ENCODE peak calls at places on chromosomes 13 and 19, in five cellular contexts. R, B, E, N and Z are unnamed samples. For H3K9me3, the result is how much of the 10 kb centered on the place peaks cover.

GRCh38 chr19:10936661-10937084 is 8.1 kb downstream of the TIMM29 start:
- DNase-seq in R (no peak), B (peak), E (no peak), N (peak), Z (peak)

GRCh38 chr19:54248016-54248601 is 5.5 kb upstream of the LILRA6 start:
- DNase-seq in R (no peak), B (peak), E (no peak), N (no peak), Z (no peak)

GRCh38 chr19:3146677-3147100 is 10.9 kb downstream of the GNA15 start:
- DNase-seq in R (no peak), B (no peak), E (peak), N (no peak), Z (no peak)

GRCh38 chr13:42393573-42394360 is 121.8 kb downstream of the AKAP11 start:
- DNase-seq in R (no peak), B (no peak), E (no peak), N (no peak), Z (no peak)

GRCh38 chr19:4748185-4748584 is 24.5 kb upstream of the DPP9 start:
- DNase-seq in R (no peak), B (no peak), E (no peak), N (no peak), Z (no peak)

GRCh38 chr13:41610426-41610825 is 153.1 kb downstream of the RGCC start:
- DNase-seq in R (no peak), B (peak), E (no peak), N (no peak), Z (no peak)

GRCh38 chr19:47445937-47446402 is 25.7 kb downstream of the SLC8A2 start:
- DNase-seq in R (peak), B (peak), E (peak), N (peak), Z (no peak)

GRCh38 chr19:12786950-12787349 is 4.3 kb upstream of the JUNB start:
- DNase-seq in R (peak), B (no peak), E (no peak), N (no peak), Z (no peak)

GRCh38 chr13:46179576-46180368 is 2.2 kb downstream of the LCP1 start:
- DNase-seq in R (peak), B (no peak), E (no peak), N (no peak), Z (peak)

GRCh38 chr13:109840201-109840892 is 54.0 kb upstream of the IRS2 start:
- DNase-seq in R (no peak), B (peak), E (no peak), N (no peak), Z (no peak)

GRCh38 chr13:65836066-65836465 is 1394.1 kb downstream of the PCDH9 start:
- DNase-seq in R (no peak), B (peak), E (no peak), N (no peak), Z (no peak)

GRCh38 chr19:47994209-47994802 is at the start of gene ELSPBP1:
- DNase-seq in R (no peak), B (no peak), E (no peak), N (no peak), Z (no peak)

GRCh38 chr19:40594657-40595077 is 6.5 kb upstream of the LTBP4 start:
- DNase-seq in R (no peak), B (no peak), E (no peak), N (no peak), Z (no peak)

GRCh38 chr19:2478756-2479555 is 3.0 kb downstream of the GADD45B start:
- DNase-seq in R (peak), B (peak), E (peak), N (peak), Z (peak)

GRCh38 chr13:34411881-34412280 is 530.2 kb upstream of the NBEA start:
- DNase-seq in R (no peak), B (no peak), E (no peak), N (no peak), Z (no peak)

GRCh38 chr19:44476559-44477408 is 23.5 kb downstream of the ZNF180 start:
- DNase-seq in R (no peak), B (peak), E (no peak), N (no peak), Z (no peak)

GRCh38 chr13:73169971-73170370 is 111.2 kb downstream of the KLF5 start:
- DNase-seq in R (no peak), B (no peak), E (no peak), N (no peak), Z (no peak)

GRCh38 chr19:10503002-10503789 is at the start of gene KEAP1:
- DNase-seq in R (peak), B (peak), E (peak), N (no peak), Z (peak)

GRCh38 chr19:4386038-4386782 is 14.1 kb downstream of the SH3GL1 start:
- DNase-seq in R (no peak), B (no peak), E (no peak), N (no peak), Z (no peak)

GRCh38 chr19:2962018-2962670 is 15.2 kb upstream of the TLE6 start:
- DNase-seq in R (no peak), B (peak), E (no peak), N (peak), Z (peak)

GRCh38 chr19:42175952-42176648 is 41.4 kb downstream of the DEDD2 start:
- DNase-seq in R (no peak), B (peak), E (peak), N (no peak), Z (no peak)

GRCh38 chr13:79382545-79383275 is 23.3 kb downstream of the RBM26 start:
- DNase-seq in R (no peak), B (no peak), E (no peak), N (no peak), Z (no peak)

GRCh38 chr13:113962975-113963374 is 10.9 kb downstream of the C13orf46 start:
- DNase-seq in R (peak), B (no peak), E (peak), N (no peak), Z (no peak)

GRCh38 chr19:18109731-18110671 is 12.4 kb downstream of the MAST3 start:
- DNase-seq in R (peak), B (no peak), E (peak), N (no peak), Z (peak)

GRCh38 chr13:108120332-108120731 is 95.0 kb downstream of the LIG4 start:
- DNase-seq in R (no peak), B (no peak), E (no peak), N (no peak), Z (no peak)

GRCh38 chr19:1460033-1460995 is 10.4 kb downstream of the APC2 start:
- DNase-seq in R (peak), B (no peak), E (no peak), N (no peak), Z (no peak)

GRCh38 chr19:44611812-44612295 is 1.5 kb upstream of the IGSF23 start:
- DNase-seq in R (no peak), B (no peak), E (no peak), N (no peak), Z (peak)

GRCh38 chr13:26839682-26840081 is 79.1 kb upstream of the GPR12 start:
- DNase-seq in R (no peak), B (no peak), E (no peak), N (no peak), Z (no peak)

GRCh38 chr19:58003153-58003828 is 671 bp upstream of the ZNF606 start:
- DNase-seq in R (no peak), B (no peak), E (no peak), N (no peak), Z (no peak)
- H3K9me3 ChIP-seq in R (under half), B (under half), E (under half), N (under half), Z (under half)

GRCh38 chr13:55577847-55578210 is 1562.9 kb upstream of the PRR20A start:
- DNase-seq in R (no peak), B (no peak), E (no peak), N (no peak), Z (no peak)
- H3K4me3 ChIP-seq in R (no peak), B (no peak), E (no peak), N (no peak), Z (no peak)

DNA sequence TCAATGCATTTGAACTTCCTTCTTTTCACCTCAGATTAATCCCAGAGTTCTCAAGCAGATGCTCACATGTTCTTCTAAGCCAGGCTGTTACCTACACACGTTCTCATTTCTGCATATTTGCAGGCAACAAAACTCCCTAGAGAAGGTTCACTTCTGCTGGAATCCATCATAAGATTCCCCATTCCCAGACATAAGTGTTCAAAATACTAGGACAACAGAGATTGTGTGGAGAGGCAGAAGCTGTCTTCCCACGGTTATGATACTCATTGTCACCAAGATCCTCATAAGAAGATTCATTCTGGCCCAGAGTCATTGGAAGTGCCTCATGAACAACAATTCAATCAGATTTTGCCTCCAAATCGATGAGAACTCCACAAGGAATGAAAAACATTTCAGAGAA is 931.6 kb upstream of the MIR17HG start:
- DNase-seq in R (no peak), B (no peak), E (no peak), N (no peak), Z (no peak)
- H3K27ac ChIP-seq in R (no peak), B (no peak), E (no peak), N (no peak), Z (no peak)

DNA sequence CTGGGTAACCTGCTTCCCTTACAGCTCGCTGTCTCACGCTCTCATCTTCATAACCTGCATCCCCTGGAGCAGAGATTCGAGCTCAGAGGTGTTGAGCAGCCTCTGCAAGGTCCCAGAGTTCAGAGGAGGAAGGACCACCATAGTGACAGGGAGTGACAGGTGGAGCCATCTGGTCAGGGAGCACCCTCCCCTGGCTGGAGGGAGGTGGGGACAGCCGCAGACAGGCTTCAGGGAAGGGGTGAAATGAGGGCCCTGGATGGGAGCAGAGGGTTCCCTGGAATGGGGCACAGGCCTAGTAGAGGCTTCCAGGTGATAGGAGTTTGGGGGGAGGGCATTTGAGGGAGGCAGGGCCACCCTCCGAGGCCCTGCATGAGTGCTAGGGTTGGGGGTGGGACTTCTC is 82.1 kb downstream of the ZNF429 start:
- DNase-seq in R (no peak), B (no peak), E (no peak), N (no peak), Z (no peak)
- H3K9me3 ChIP-seq in R (under half), B (under half), E (under half), N (under half), Z (under half)

DNA sequence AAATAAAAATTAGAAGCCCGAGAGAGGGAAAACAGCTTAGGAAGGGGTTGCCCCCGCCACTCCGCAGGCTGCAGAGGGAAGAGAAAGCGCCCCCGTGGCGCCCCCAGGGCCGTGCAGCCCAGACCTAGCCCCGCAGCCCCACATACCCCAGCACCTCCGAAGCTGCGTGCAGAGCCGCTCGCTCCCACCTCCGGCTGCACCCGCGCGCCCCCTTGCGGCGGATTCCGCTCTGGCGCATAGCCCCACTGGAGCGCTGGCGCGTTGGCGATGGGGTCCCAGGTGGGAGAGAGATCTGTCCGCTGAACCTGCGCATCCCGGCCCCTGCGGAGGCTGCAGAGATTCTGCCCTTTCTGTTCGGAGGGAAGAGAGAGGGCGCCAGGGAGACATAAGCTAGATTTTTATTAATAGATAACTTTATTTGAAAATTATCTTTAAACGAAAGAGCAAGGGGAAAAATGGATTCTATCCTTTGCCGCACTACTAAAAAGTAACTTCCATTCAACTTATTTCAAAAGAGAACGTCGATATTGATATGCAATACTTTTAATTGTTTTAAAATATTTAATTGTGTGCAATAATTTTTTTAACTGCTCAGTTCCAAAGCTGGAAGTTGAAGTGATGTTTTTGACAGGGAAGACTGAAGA is 11.7 kb upstream of the CLN5 start:
- DNase-seq in R (peak), B (peak), E (peak), N (peak), Z (peak)
- H3K4me3 ChIP-seq in R (peak), B (peak), E (no peak), N (no peak), Z (no peak)

GRCh38 chr19:38678891-38679494 is 31.5 kb downstream of the ACTN4 start:
- DNase-seq in R (no peak), B (no peak), E (no peak), N (no peak), Z (no peak)

GRCh38 chr19:38678217-38678890 is 30.9 kb downstream of the ACTN4 start:
- DNase-seq in R (no peak), B (no peak), E (no peak), N (no peak), Z (no peak)

GRCh38 chr19:38682195-38682867 is 34.9 kb downstream of the ACTN4 start:
- DNase-seq in R (no peak), B (no peak), E (no peak), N (no peak), Z (no peak)

GRCh38 chr19:38676878-38677646 is 29.6 kb downstream of the ACTN4 start:
- DNase-seq in R (no peak), B (no peak), E (no peak), N (no peak), Z (no peak)

GRCh38 chr19:38679839-38680238 is 32.4 kb downstream of the ACTN4 start:
- DNase-seq in R (no peak), B (no peak), E (no peak), N (no peak), Z (no peak)
- H3K27ac ChIP-seq in R (peak), B (peak), E (no peak), N (peak), Z (peak)

GRCh38 chr13:38630780-38631179 is 56.1 kb upstream of the FREM2 start:
- DNase-seq in R (no peak), B (peak), E (no peak), N (no peak), Z (no peak)

GRCh38 chr13:38628554-38628953 is 58.3 kb upstream of the FREM2 start:
- DNase-seq in R (no peak), B (no peak), E (no peak), N (no peak), Z (no peak)

GRCh38 chr13:38620876-38621275 is 66.0 kb upstream of the FREM2 start:
- DNase-seq in R (no peak), B (no peak), E (no peak), N (no peak), Z (no peak)

GRCh38 chr13:38624822-38625221 is 62.1 kb upstream of the FREM2 start:
- DNase-seq in R (no peak), B (no peak), E (no peak), N (no peak), Z (no peak)
- H3K9me3 ChIP-seq in R (under half), B (under half), E (under half), N (under half), Z (under half)

GRCh38 chr13:50015263-50015662 is at the start of gene KCNRG:
- DNase-seq in R (no peak), B (peak), E (no peak), N (no peak), Z (no peak)
- H3K4me3 ChIP-seq in R (no peak), B (no peak), E (no peak), N (no peak), Z (no peak)

GRCh38 chr13:99367663-99368448 is 60.7 kb upstream of the GPR183 start:
- DNase-seq in R (no peak), B (no peak), E (no peak), N (no peak), Z (no peak)

GRCh38 chr13:99363949-99364348 is 56.8 kb upstream of the GPR183 start:
- DNase-seq in R (no peak), B (no peak), E (no peak), N (no peak), Z (no peak)

GRCh38 chr13:99366075-99366987 is 59.1 kb upstream of the GPR183 start:
- DNase-seq in R (no peak), B (no peak), E (no peak), N (no peak), Z (no peak)

GRCh38 chr13:99370476-99371272 is 63.5 kb upstream of the GPR183 start:
- DNase-seq in R (no peak), B (no peak), E (no peak), N (no peak), Z (no peak)

DNA sequence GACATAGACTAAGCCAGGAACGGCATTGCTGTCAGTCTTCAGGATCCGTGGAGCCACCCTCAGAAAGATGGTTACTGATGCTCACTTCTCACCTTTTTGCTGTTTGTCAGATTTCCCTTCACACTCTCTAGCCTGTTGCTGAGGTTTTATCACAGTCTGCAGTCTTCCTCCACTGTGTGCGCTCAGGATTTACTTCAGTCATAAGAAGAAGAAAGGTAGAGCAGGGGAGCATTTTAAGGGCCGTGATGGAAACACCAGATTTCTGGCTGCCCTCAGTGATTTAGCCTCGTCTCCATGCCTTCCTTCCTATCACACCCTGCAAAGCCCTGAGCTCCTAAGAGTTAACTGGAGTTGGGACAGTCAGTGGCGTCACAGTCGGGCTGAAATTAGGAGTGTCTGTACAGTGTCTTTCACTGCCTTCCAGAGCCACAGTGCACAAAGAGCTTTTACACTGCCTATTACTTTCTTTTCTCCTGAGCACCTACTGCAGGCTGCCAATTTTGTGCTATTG is 60.0 kb upstream of the GPR183 start:
- DNase-seq in R (no peak), B (no peak), E (no peak), N (no peak), Z (no peak)
- H3K27ac ChIP-seq in R (no peak), B (peak), E (no peak), N (no peak), Z (peak)